ENCODE peak calls at places on chromosomes 13 and 19, in six cellular contexts. L is hepatocyte, U is HCT116, V is OCI-LY7, O is GM23248, G is PC-3. H is an unnamed sample.

GRCh38 chr19:34639491-34640085 is 37.4 kb downstream of the SCGB2B2 start:
- DNase-seq in L (peak), U (peak), V (peak), O (peak), G (peak), H (peak)

GRCh38 chr13:81304121-81304659 is 963.3 kb upstream of the SPRY2 start:
- DNase-seq in L (no peak), U (no peak), V (no peak), O (no peak), G (peak), H (no peak)

GRCh38 chr13:33933810-33934209 is 115.9 kb downstream of the RFC3 start:
- DNase-seq in L (no peak), U (no peak), V (no peak), O (no peak), G (no peak), H (no peak)

GRCh38 chr19:17209126-17210036 is 5.8 kb upstream of the USE1 start:
- DNase-seq in L (peak), U (peak), V (peak), O (peak), G (peak), H (no peak)

GRCh38 chr13:110304256-110304655 is 2.7 kb downstream of the COL4A1 start:
- DNase-seq in L (peak), U (no peak), V (no peak), O (peak), G (no peak), H (no peak)

GRCh38 chr19:38033658-38034150 is 126.7 kb downstream of the SIPA1L3 start:
- DNase-seq in L (no peak), U (no peak), V (peak), O (no peak), G (no peak), H (peak)

GRCh38 chr19:7871530-7872305 is 2.5 kb downstream of the PRR36 start:
- DNase-seq in L (peak), U (peak), V (peak), O (peak), G (peak), H (no peak)

GRCh38 chr13:32734511-32734910 is 148.3 kb downstream of the PDS5B start:
- DNase-seq in L (no peak), U (no peak), V (no peak), O (peak), G (peak), H (no peak)

GRCh38 chr19:55632463-55632834 is 8.1 kb upstream of the ZNF784 start:
- DNase-seq in L (peak), U (peak), V (peak), O (peak), G (peak), H (peak)

GRCh38 chr19:32717496-32717895 is 2.1 kb upstream of the TDRD12 start:
- DNase-seq in L (no peak), U (no peak), V (no peak), O (no peak), G (no peak), H (no peak)

GRCh38 chr13:55013051-55013450 is 1984.4 kb downstream of the OLFM4 start:
- DNase-seq in L (no peak), U (no peak), V (no peak), O (no peak), G (no peak), H (no peak)

GRCh38 chr19:370641-371330 is 26.2 kb upstream of the MIER2 start:
- DNase-seq in L (no peak), U (no peak), V (no peak), O (no peak), G (no peak), H (no peak)

GRCh38 chr13:23979361-23980159 is 82.3 kb upstream of the C1QTNF9B start:
- DNase-seq in L (peak), U (no peak), V (no peak), O (peak), G (peak), H (peak)

GRCh38 chr13:42140494-42140893 is 92.0 kb downstream of the DGKH start:
- DNase-seq in L (no peak), U (no peak), V (no peak), O (no peak), G (no peak), H (no peak)

GRCh38 chr13:27970382-27971235 is 1.5 kb upstream of the CDX2 start:
- DNase-seq in L (no peak), U (no peak), V (no peak), O (no peak), G (no peak), H (no peak)

DNA sequence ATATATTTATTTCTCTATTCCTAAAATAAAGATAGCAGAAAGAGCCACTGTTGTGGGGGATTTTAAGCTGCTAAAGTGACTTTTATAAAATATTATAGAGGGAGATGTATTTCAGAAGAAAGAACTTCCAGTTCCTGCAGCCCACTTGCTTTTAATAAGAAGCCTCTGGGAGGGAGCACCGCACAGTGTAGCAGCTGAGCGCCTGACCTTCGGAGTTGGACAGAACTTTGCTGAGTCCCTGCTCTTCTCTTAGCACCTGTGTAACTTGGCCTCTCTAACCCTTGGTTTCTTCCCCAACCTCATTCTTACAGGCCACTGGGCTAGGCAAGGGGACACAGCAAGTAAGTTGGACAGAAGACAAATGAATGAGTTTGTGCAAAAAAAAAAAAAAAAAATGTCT is 34.8 kb upstream of the TPTE2 start:
- DNase-seq in L (no peak), U (no peak), V (no peak), O (no peak), G (no peak), H (no peak)
- TF ChIP-seq EZH2phosphoT487 in L (no peak), U (no peak), V (no peak), O (no peak), G (no peak), H (no peak)

DNA sequence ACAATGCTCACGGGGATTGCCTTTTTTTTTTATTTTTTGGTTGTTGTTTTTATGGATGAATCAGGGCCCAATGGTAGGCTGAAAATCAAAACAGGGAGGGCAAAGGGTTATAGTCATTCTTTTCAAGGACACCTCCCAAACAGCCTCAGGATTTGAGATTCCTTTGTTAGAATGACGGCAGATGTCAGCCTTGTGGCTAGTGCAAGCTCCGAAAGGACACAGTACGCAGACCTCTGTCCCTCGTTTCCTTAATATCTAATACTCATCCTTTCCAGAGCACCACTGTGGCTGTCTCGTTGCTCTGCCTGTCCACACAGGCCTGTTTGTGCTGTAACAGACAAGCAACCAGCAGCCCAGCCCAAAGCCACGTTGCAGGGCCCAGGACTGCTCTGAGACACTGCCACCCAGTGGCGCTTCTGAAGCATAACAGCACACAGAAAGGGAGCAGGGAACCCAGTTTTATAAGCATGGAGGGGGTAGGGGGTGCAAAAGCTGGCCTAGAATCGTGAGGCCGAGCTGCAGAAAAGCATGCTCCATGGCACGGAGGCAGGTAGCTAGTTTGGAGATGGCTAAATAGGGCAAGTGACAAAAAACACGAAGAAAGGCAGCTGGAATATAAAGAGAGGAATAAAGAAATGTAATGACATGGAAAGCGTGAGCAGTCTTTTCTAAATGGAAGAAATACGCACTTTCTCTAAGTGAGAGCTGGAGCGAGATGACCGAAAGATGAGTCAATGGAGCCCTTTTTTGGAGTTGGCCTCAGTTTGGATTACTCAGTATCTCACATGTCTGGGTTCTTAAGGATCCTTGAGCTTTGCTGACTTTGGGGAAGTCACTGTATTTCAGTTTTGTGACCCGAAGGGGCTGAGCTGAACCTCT is 40.7 kb upstream of the MEDAG start:
- DNase-seq in L (peak), U (peak), V (peak), O (peak), G (peak), H (peak)
- H3K27ac ChIP-seq in L (peak), U (peak), V (no peak), O (peak), G (peak), H (no peak)

DNA sequence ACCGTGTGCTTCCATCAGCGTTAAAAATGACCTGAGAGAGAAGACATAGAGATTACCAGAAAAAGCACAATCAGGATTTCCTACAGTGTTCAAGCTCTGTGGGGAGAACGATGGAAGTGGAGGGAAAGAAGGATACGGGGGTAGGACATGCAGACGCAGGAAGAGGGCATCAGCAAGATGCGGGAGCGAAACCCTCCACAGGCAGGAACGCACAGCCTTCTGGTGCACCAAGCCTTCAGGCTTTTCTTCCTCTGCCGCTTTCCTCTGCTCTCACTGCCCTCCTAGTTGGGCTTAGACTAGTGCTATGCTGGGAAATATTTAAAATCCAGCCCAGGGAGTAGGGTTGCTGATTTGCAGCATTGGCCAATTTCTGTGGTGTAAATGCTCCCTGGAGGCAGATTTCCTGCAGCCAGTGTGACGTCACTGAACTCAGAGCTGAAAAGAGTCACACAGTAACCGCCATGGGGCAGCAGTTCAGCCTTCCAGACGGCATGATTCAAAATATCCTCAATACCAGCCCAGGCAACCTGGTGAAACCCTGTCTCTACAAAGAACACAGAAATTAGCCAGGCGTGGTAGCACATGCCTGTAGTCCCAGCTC is 205.1 kb upstream of the SOX1 start:
- DNase-seq in L (no peak), U (no peak), V (no peak), O (no peak), G (no peak), H (no peak)
- TF ChIP-seq EZH2phosphoT487 in L (no peak), U (no peak), V (no peak), O (no peak), G (no peak), H (no peak)

DNA sequence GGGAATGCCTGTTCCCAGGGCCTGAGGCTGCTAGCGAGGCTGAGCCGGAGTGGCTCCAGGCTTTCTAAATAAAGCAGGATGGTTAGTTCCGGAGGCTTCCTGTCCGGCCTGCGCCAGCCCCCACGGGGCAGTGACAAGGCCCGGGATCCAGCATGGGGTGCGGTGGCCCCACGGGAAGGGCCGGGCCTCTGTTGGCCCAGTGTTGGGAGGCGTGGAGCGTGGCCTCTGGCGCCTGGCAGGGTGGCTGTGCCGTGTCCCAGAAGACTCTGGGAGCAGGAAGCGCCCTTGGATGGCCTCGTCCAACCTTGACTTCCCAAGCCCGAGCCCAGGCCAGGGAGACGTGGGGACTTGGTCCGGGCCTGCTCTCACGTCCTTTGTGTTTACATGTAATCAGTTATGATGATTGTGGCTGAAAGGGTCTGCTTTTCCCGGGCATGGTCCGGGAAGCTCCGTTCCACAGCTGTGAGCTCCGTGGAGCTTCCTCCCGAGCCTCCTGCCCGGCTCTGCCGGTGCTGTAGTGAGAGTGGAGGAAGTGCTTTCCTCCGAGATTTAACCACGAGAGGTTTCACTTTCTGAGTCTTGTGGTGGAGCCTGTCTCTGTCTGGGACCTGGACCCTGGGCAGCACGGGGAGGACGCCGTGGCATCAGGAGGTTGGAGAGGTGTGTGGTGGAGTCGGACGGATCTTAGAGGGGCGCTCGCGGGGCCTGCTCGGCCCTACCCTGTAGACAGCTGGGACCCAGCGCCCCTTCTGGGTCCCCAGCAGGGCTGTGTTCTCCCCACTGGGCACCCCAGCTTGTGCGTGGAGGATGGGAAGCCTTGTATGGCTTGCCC is 4.6 kb downstream of the GNA11 start:
- DNase-seq in L (no peak), U (no peak), V (peak), O (peak), G (no peak), H (no peak)
- H3K27ac ChIP-seq in L (peak), U (no peak), V (no peak), O (peak), G (no peak), H (no peak)